ENCODE peak calls at places on chromosome 2, in five cellular contexts. C is CD8-positive, alpha-beta T cell; O is right lobe of liver; J is body of pancreas; E is transverse colon. V is an unnamed sample.
A peak's percentile ranks its signal among the peaks of the same experiment; 100 is the strongest.

GRCh38 chr2:237431372-237431771 is 17.4 kb upstream of the COL6A3 start:
- DNase-seq in C (no peak), E (no peak), J (no peak), O (no peak), V (no peak)

GRCh38 chr2:200905618-200906296 is 16.6 kb downstream of the NIF3L1 start:
- DNase-seq in E (peak; percentile 82), J (peak; percentile 76), O (peak; percentile 78), C (peak; percentile 34), V (peak; percentile 79)

GRCh38 chr2:128564131-128564530 is 245.5 kb upstream of the HS6ST1 start:
- DNase-seq in O (no peak), C (no peak), E (no peak), J (no peak), V (no peak)

GRCh38 chr2:33265584-33266338 is 210.7 kb upstream of the RASGRP3 start:
- DNase-seq in O (no peak), E (no peak), J (no peak), C (no peak), V (no peak)

GRCh38 chr2:211368467-211368866 is 812.1 kb downstream of the CPS1 start:
- DNase-seq in C (no peak), J (no peak), O (no peak), E (no peak), V (no peak)

GRCh38 chr2:112623913-112624777 is 21.6 kb upstream of the SLC20A1 start:
- DNase-seq in C (peak; percentile 76), J (no peak), O (no peak), E (peak; percentile 70), V (peak; percentile 78)

GRCh38 chr2:165406053-165406628 is 63.4 kb upstream of the CSRNP3 start:
- DNase-seq in C (no peak), O (no peak), J (no peak), E (no peak), V (no peak)

GRCh38 chr2:216882876-216883275 is 23.0 kb upstream of the TNP1 start:
- DNase-seq in C (no peak), J (no peak), O (no peak), E (no peak), V (no peak)

GRCh38 chr2:104658840-104659591 is 194.9 kb upstream of the POU3F3 start:
- DNase-seq in E (no peak), C (no peak), J (no peak), O (no peak), V (no peak)

GRCh38 chr2:58215429-58215828 is 25.7 kb downstream of the FANCL start:
- DNase-seq in J (no peak), O (no peak), E (no peak), C (no peak), V (no peak)

GRCh38 chr2:25426326-25426725 is 84.6 kb upstream of the DNMT3A start:
- DNase-seq in O (no peak), E (no peak), C (no peak), J (no peak), V (no peak)

GRCh38 chr2:72916743-72917137 is 579 bp upstream of the EMX1 start:
- DNase-seq in C (no peak), O (no peak), J (peak; percentile 14), E (no peak), V (no peak)

GRCh38 chr2:203808041-203808750 is 59.4 kb upstream of the CTLA4 start:
- DNase-seq in E (no peak), J (no peak), C (no peak), O (no peak), V (no peak)

GRCh38 chr2:199261221-199261620 is 196.5 kb downstream of the SATB2 start:
- DNase-seq in J (no peak), O (no peak), C (no peak), E (no peak), V (no peak)

GRCh38 chr2:223526106-223526505 is 76.1 kb downstream of the SCG2 start:
- DNase-seq in C (no peak), O (no peak), E (no peak), J (no peak), V (no peak)

GRCh38 chr2:155384555-155385123 is 686.1 kb downstream of the KCNJ3 start:
- DNase-seq in C (no peak), J (no peak), O (no peak), E (no peak), V (no peak)

GRCh38 chr2:208407667-208408066 is 1.1 kb downstream of the PTH2R start:
- DNase-seq in O (no peak), C (no peak), E (no peak), J (peak; percentile 34), V (no peak)

GRCh38 chr2:19187323-19188020 is 171.0 kb downstream of the OSR1 start:
- DNase-seq in O (no peak), J (no peak), E (no peak), C (no peak), V (no peak)

GRCh38 chr2:127673304-127674069 is 1.8 kb downstream of the LIMS2 start:
- DNase-seq in O (no peak), J (no peak), C (no peak), E (no peak), V (no peak)

GRCh38 chr2:144943986-144944385 is 424.1 kb upstream of the ZEB2 start:
- DNase-seq in C (no peak), O (no peak), J (no peak), E (no peak), V (no peak)

GRCh38 chr2:171482308-171482707 is 40.0 kb upstream of the CYBRD1 start:
- DNase-seq in J (no peak), C (no peak), E (no peak), O (no peak), V (no peak)

GRCh38 chr2:179332903-179333302 is 68.3 kb upstream of the SESTD1 start:
- DNase-seq in O (no peak), E (no peak), C (no peak), J (no peak), V (no peak)

GRCh38 chr2:172249986-172250385 is 147.3 kb upstream of the DLX2 start:
- DNase-seq in E (no peak), J (no peak), O (no peak), C (no peak), V (no peak)

GRCh38 chr2:46098606-46099005 is 198.6 kb upstream of the EPAS1 start:
- DNase-seq in E (no peak), O (no peak), C (no peak), J (no peak), V (no peak)

GRCh38 chr2:74876081-74876886 is 42.4 kb downstream of the HK2 start:
- DNase-seq in O (no peak), J (peak; percentile 39), E (no peak), C (no peak), V (no peak)

GRCh38 chr2:98560256-98560771 is 48.0 kb downstream of the COA5 start:
- DNase-seq in O (no peak), C (no peak), E (no peak), J (no peak), V (no peak)

GRCh38 chr2:99403524-99403923 is 66.3 kb downstream of the EIF5B start:
- DNase-seq in O (no peak), J (no peak), E (no peak), C (no peak), V (no peak)

GRCh38 chr2:118697771-118698170 is 149.7 kb downstream of the EN1 start:
- DNase-seq in J (no peak), E (no peak), O (no peak), C (no peak), V (no peak)

GRCh38 chr2:221129657-221130056 is 442.4 kb downstream of the EPHA4 start:
- DNase-seq in O (no peak), E (no peak), J (no peak), C (no peak), V (no peak)

GRCh38 chr2:98985905-98986666 is 50.1 kb upstream of the CRACDL start:
- DNase-seq in E (no peak), J (no peak), O (no peak), C (no peak), V (no peak)

GRCh38 chr2:120783969-120784372 is 48.3 kb downstream of the GLI2 start:
- DNase-seq in E (no peak), O (no peak), C (no peak), J (no peak), V (no peak)

GRCh38 chr2:171574149-171574795 is 52.0 kb downstream of the CYBRD1 start:
- DNase-seq in J (peak; percentile 80), O (peak; percentile 77), E (peak; percentile 83), C (peak; percentile 77), V (peak; percentile 90)

GRCh38 chr2:19072161-19072560 is 286.3 kb downstream of the OSR1 start:
- DNase-seq in E (no peak), J (no peak), O (no peak), C (no peak), V (no peak)

GRCh38 chr2:134234535-134234934 is 19.3 kb upstream of the MGAT5 start:
- DNase-seq in J (peak; percentile 37), O (no peak), C (no peak), E (no peak), V (no peak)

GRCh38 chr2:236782938-236783337 is 213.3 kb downstream of the ACKR3 start:
- DNase-seq in O (no peak), C (no peak), E (no peak), J (no peak), V (no peak)

GRCh38 chr2:219444566-219445091 is 10.0 kb downstream of the SPEG start:
- DNase-seq in C (no peak), O (no peak), J (no peak), E (no peak), V (no peak)
- H3K4me1 ChIP-seq in C (peaks cover 27% of the 10 kb centered on the region), O (peaks cover 3% of the 10 kb centered on the region), J (peaks cover 19% of the 10 kb centered on the region), E (peaks cover 21% of the 10 kb centered on the region), V (peaks cover 5% of the 10 kb centered on the region)

GRCh38 chr2:8527031-8527430 is 154.8 kb upstream of the ID2 start:
- DNase-seq in O (no peak), J (no peak), C (no peak), E (no peak), V (no peak)

GRCh38 chr2:8525582-8526402 is 156.1 kb upstream of the ID2 start:
- DNase-seq in J (peak; percentile 85), O (peak; percentile 93), E (peak; percentile 90), C (no peak), V (peak; percentile 90)

GRCh38 chr2:8527676-8528075 is 154.2 kb upstream of the ID2 start:
- DNase-seq in O (no peak), E (no peak), J (no peak), C (no peak), V (no peak)

GRCh38 chr2:8525236-8525581 is 156.6 kb upstream of the ID2 start:
- DNase-seq in C (no peak), E (no peak), J (no peak), O (no peak), V (no peak)

GRCh38 chr2:8526403-8526696 is 155.5 kb upstream of the ID2 start:
- DNase-seq in C (no peak), J (no peak), O (no peak), E (no peak), V (no peak)
- H3K4me1 ChIP-seq in C (peaks cover 17% of the 10 kb centered on the region), J (peaks cover 26% of the 10 kb centered on the region), O (peaks cover 15% of the 10 kb centered on the region), E (peaks cover 22% of the 10 kb centered on the region), V (peaks cover 23% of the 10 kb centered on the region)

GRCh38 chr2:101119431-101119830 is 31.8 kb downstream of the TBC1D8 start:
- DNase-seq in E (no peak), O (peak; percentile 76), C (no peak), J (peak; percentile 83), V (no peak)
- H3K4me1 ChIP-seq in E (peaks cover 57% of the 10 kb centered on the region), O (peaks cover 75% of the 10 kb centered on the region), C (no peaks in the 10 kb centered on the region), J (peaks cover 95% of the 10 kb centered on the region), V (no peaks in the 10 kb centered on the region)

DNA sequence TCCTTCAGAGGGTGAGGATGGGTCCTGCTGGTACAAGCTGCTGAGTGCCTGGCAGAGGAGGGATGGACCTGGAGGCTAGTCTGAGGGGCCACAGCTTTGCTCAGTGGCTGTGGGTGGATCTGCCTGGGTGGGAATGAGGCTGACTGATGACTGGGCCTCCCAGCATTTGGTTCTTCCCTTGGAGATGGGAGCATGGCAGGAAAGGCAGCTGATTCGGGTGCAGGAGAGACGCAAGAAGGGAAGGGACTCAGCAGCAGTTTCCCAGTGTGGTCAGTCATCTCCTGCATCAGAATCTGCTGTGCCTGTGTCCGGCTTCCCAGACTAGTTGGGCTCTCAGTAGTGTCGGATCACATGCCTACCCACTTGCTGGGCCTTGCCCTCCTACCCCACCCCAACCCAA is 7.3 kb downstream of the WIPF1 start:
- DNase-seq in J (no peak), E (no peak), C (no peak), O (no peak), V (no peak)
- H3K4me1 ChIP-seq in J (peaks cover 7% of the 10 kb centered on the region), E (peaks cover 33% of the 10 kb centered on the region), C (peaks cover 69% of the 10 kb centered on the region), O (peaks cover 4% of the 10 kb centered on the region), V (no peaks in the 10 kb centered on the region)